ENCODE peak calls at places on chromosomes 13 and 19, in nine cellular contexts. D is esophagus mucosa; G is CD4-positive, alpha-beta T cell; L is GM23338; E is T-helper 17 cell; H is left ventricle myocardium superior; Y is activated CD8-positive, alpha-beta memory T cell treated with anti-CD3 and anti-CD28 coated beads, Interleukin-2, amount 10 ng/mL, durations not matched to agents 7 days and 5 days; C is activated CD8-positive, alpha-beta T cell treated with anti-CD3 and anti-CD28 coated beads for 36 hours; B is activated CD4-positive, alpha-beta T cell treated with anti-CD3 and anti-CD28 coated beads for 36 hours. U is an unnamed sample.

GRCh38 chr19:336067-336614 is 8.5 kb downstream of the MIER2 start:
- ATAC-seq in C (no peak), E (no peak), L (no peak), G (no peak), B (no peak), H (peak), Y (no peak), D (peak), U (no peak)

GRCh38 chr19:3275068-3275582 is 50.7 kb downstream of the CELF5 start:
- ATAC-seq in B (peak), G (peak), Y (peak), H (peak), D (no peak), E (peak), C (peak), L (peak), U (peak)

GRCh38 chr13:111602874-111603273 is 282.4 kb downstream of the TEX29 start:
- ATAC-seq in C (no peak), G (no peak), D (no peak), Y (no peak), B (no peak), L (no peak), H (no peak), E (no peak), U (no peak)

GRCh38 chr13:43544011-43544410 is 242.8 kb downstream of the ENOX1 start:
- ATAC-seq in L (no peak), C (no peak), H (no peak), B (no peak), D (no peak), G (no peak), Y (no peak), E (no peak), U (no peak)

GRCh38 chr13:20495087-20496023 is 30.3 kb downstream of the CRYL1 start:
- ATAC-seq in Y (peak), G (peak), L (peak), C (peak), D (peak), E (peak), B (peak), H (peak), U (peak)

GRCh38 chr13:45847554-45848224 is 3.9 kb downstream of the SIAH3 start:
- ATAC-seq in H (peak), L (peak), E (peak), Y (peak), G (peak), B (peak), D (peak), C (peak), U (peak)

GRCh38 chr13:25267715-25268114 is 19.6 kb downstream of the MTMR6 start:
- ATAC-seq in Y (peak), D (no peak), B (peak), C (peak), H (no peak), G (peak), L (no peak), E (peak), U (no peak)

GRCh38 chr19:51081476-51081875 is 1.2 kb downstream of the KLK14 start:
- ATAC-seq in D (no peak), E (no peak), C (no peak), L (no peak), Y (no peak), G (no peak), H (no peak), B (no peak), U (no peak)

GRCh38 chr19:44623080-44623479 is 9.7 kb downstream of the IGSF23 start:
- ATAC-seq in C (no peak), L (no peak), B (no peak), G (no peak), D (no peak), Y (no peak), H (peak), E (no peak), U (no peak)

GRCh38 chr13:76815344-76815743 is 70.9 kb downstream of the KCTD12 start:
- ATAC-seq in E (no peak), B (no peak), Y (no peak), G (no peak), D (no peak), L (no peak), C (no peak), H (no peak), U (no peak)

GRCh38 chr19:15562145-15562544 is 52.9 kb upstream of the CYP4F8 start:
- ATAC-seq in L (no peak), C (no peak), D (no peak), H (no peak), Y (no peak), E (no peak), B (no peak), G (no peak), U (no peak)

GRCh38 chr13:105471683-105472082 is 1063.8 kb downstream of the EFNB2 start:
- ATAC-seq in L (no peak), B (no peak), E (no peak), Y (no peak), D (no peak), C (no peak), H (no peak), G (no peak), U (no peak)

GRCh38 chr19:31340059-31341025 is 8.9 kb downstream of the TSHZ3 start:
- ATAC-seq in C (peak), G (peak), B (no peak), L (peak), H (peak), E (peak), Y (peak), D (peak), U (no peak)

GRCh38 chr13:75554981-75555380 is 5.4 kb downstream of the UCHL3 start:
- ATAC-seq in C (peak), Y (no peak), G (no peak), D (no peak), E (no peak), L (no peak), H (no peak), B (peak), U (no peak)